ENCODE peak calls at places on chromosome 22, in eight cellular contexts. One of them, this sample, is unnamed.

GRCh38 chr22:26461188-26461810 is 22.3 kb downstream of the HPS4 start:
- DNase-seq in DMS153: peak; percentile 10
- DNase-seq in stimulated activated CD4-positive, alpha-beta T cell treated with anti-CD3 and anti-CD28 coated beads, Interleukin-2, amount 100 ng/mL, for 4 hours: no peak
- DNase-seq in small intestine: peak; percentile 67
- DNase-seq in HS-5: no peak
- DNase-seq in nucleus accumbens: peak; percentile 79
- DNase-seq in CD4-positive, CD25-positive, alpha-beta regulatory T cell: peak; percentile 10
- DNase-seq in uterus: peak; percentile 44
- DNase-seq in this sample: no peak

GRCh38 chr22:20055144-20055543 is 24.9 kb upstream of the DGCR8 start:
- DNase-seq in DMS153: no peak
- DNase-seq in stimulated activated CD4-positive, alpha-beta T cell treated with anti-CD3 and anti-CD28 coated beads, Interleukin-2, amount 100 ng/mL, for 4 hours: no peak
- DNase-seq in small intestine: no peak
- DNase-seq in HS-5: no peak
- DNase-seq in nucleus accumbens: no peak
- DNase-seq in CD4-positive, CD25-positive, alpha-beta regulatory T cell: no peak
- DNase-seq in uterus: no peak
- DNase-seq in this sample: no peak

GRCh38 chr22:26714971-26715370 is 57.6 kb downstream of the MIAT start:
- DNase-seq in DMS153: no peak
- DNase-seq in stimulated activated CD4-positive, alpha-beta T cell treated with anti-CD3 and anti-CD28 coated beads, Interleukin-2, amount 100 ng/mL, for 4 hours: no peak
- DNase-seq in small intestine: no peak
- DNase-seq in HS-5: no peak
- DNase-seq in nucleus accumbens: peak; percentile 6
- DNase-seq in CD4-positive, CD25-positive, alpha-beta regulatory T cell: no peak
- DNase-seq in uterus: no peak
- DNase-seq in this sample: no peak

GRCh38 chr22:49627217-49628181 is 200.2 kb downstream of the BRD1 start:
- DNase-seq in DMS153: no peak
- DNase-seq in stimulated activated CD4-positive, alpha-beta T cell treated with anti-CD3 and anti-CD28 coated beads, Interleukin-2, amount 100 ng/mL, for 4 hours: no peak
- DNase-seq in small intestine: no peak
- DNase-seq in HS-5: no peak
- DNase-seq in nucleus accumbens: peak; percentile 5
- DNase-seq in CD4-positive, CD25-positive, alpha-beta regulatory T cell: no peak
- DNase-seq in uterus: no peak
- DNase-seq in this sample: no peak

GRCh38 chr22:39556970-39557811 is 13.4 kb upstream of the CACNA1I start:
- DNase-seq in DMS153: no peak
- DNase-seq in stimulated activated CD4-positive, alpha-beta T cell treated with anti-CD3 and anti-CD28 coated beads, Interleukin-2, amount 100 ng/mL, for 4 hours: peak; percentile 55
- DNase-seq in small intestine: no peak
- DNase-seq in HS-5: no peak
- DNase-seq in nucleus accumbens: peak; percentile 67
- DNase-seq in CD4-positive, CD25-positive, alpha-beta regulatory T cell: peak; percentile 36
- DNase-seq in uterus: no peak
- DNase-seq in this sample: peak; percentile 33

GRCh38 chr22:17035246-17035645 is 27.2 kb upstream of the GAB4 start:
- DNase-seq in DMS153: peak; percentile 64
- DNase-seq in stimulated activated CD4-positive, alpha-beta T cell treated with anti-CD3 and anti-CD28 coated beads, Interleukin-2, amount 100 ng/mL, for 4 hours: no peak
- DNase-seq in small intestine: no peak
- DNase-seq in HS-5: no peak
- DNase-seq in nucleus accumbens: peak; percentile 20
- DNase-seq in CD4-positive, CD25-positive, alpha-beta regulatory T cell: no peak
- DNase-seq in uterus: no peak
- DNase-seq in this sample: no peak

GRCh38 chr22:50313021-50313420 is 5.6 kb upstream of the PLXNB2 start:
- DNase-seq in DMS153: no peak
- DNase-seq in stimulated activated CD4-positive, alpha-beta T cell treated with anti-CD3 and anti-CD28 coated beads, Interleukin-2, amount 100 ng/mL, for 4 hours: no peak
- DNase-seq in small intestine: no peak
- DNase-seq in HS-5: no peak
- DNase-seq in nucleus accumbens: no peak
- DNase-seq in CD4-positive, CD25-positive, alpha-beta regulatory T cell: no peak
- DNase-seq in uterus: no peak
- DNase-seq in this sample: no peak

GRCh38 chr22:48256776-48257689 is 1494.6 kb downstream of the TBC1D22A start:
- DNase-seq in DMS153: no peak
- DNase-seq in stimulated activated CD4-positive, alpha-beta T cell treated with anti-CD3 and anti-CD28 coated beads, Interleukin-2, amount 100 ng/mL, for 4 hours: no peak
- DNase-seq in small intestine: no peak
- DNase-seq in HS-5: no peak
- DNase-seq in nucleus accumbens: no peak
- DNase-seq in CD4-positive, CD25-positive, alpha-beta regulatory T cell: no peak
- DNase-seq in uterus: no peak
- DNase-seq in this sample: no peak

GRCh38 chr22:25628494-25628893 is 64.0 kb downstream of the GRK3 start:
- DNase-seq in DMS153: peak; percentile 97
- DNase-seq in stimulated activated CD4-positive, alpha-beta T cell treated with anti-CD3 and anti-CD28 coated beads, Interleukin-2, amount 100 ng/mL, for 4 hours: no peak
- DNase-seq in small intestine: no peak
- DNase-seq in HS-5: no peak
- DNase-seq in nucleus accumbens: no peak
- DNase-seq in CD4-positive, CD25-positive, alpha-beta regulatory T cell: no peak
- DNase-seq in uterus: no peak
- DNase-seq in this sample: no peak

GRCh38 chr22:44638966-44639739 is 62.9 kb upstream of the PRR5 start:
- DNase-seq in DMS153: no peak
- DNase-seq in stimulated activated CD4-positive, alpha-beta T cell treated with anti-CD3 and anti-CD28 coated beads, Interleukin-2, amount 100 ng/mL, for 4 hours: no peak
- DNase-seq in small intestine: no peak
- DNase-seq in HS-5: no peak
- DNase-seq in nucleus accumbens: peak; percentile 62
- DNase-seq in CD4-positive, CD25-positive, alpha-beta regulatory T cell: no peak
- DNase-seq in uterus: no peak
- DNase-seq in this sample: peak; percentile 48

GRCh38 chr22:39452740-39453040 is 4.1 kb upstream of the MGAT3 start:
- DNase-seq in DMS153: no peak
- DNase-seq in stimulated activated CD4-positive, alpha-beta T cell treated with anti-CD3 and anti-CD28 coated beads, Interleukin-2, amount 100 ng/mL, for 4 hours: no peak
- DNase-seq in small intestine: no peak
- DNase-seq in HS-5: no peak
- DNase-seq in nucleus accumbens: no peak
- DNase-seq in CD4-positive, CD25-positive, alpha-beta regulatory T cell: no peak
- DNase-seq in uterus: no peak
- DNase-seq in this sample: no peak

GRCh38 chr22:42829311-42829710 is 27.8 kb downstream of the ARFGAP3 start:
- DNase-seq in DMS153: no peak
- DNase-seq in stimulated activated CD4-positive, alpha-beta T cell treated with anti-CD3 and anti-CD28 coated beads, Interleukin-2, amount 100 ng/mL, for 4 hours: no peak
- DNase-seq in small intestine: no peak
- DNase-seq in HS-5: no peak
- DNase-seq in nucleus accumbens: no peak
- DNase-seq in CD4-positive, CD25-positive, alpha-beta regulatory T cell: no peak
- DNase-seq in uterus: no peak
- DNase-seq in this sample: no peak

GRCh38 chr22:35824256-35824655 is 106.6 kb downstream of the APOL5 start:
- DNase-seq in DMS153: no peak
- DNase-seq in stimulated activated CD4-positive, alpha-beta T cell treated with anti-CD3 and anti-CD28 coated beads, Interleukin-2, amount 100 ng/mL, for 4 hours: no peak
- DNase-seq in small intestine: peak; percentile 77
- DNase-seq in HS-5: no peak
- DNase-seq in nucleus accumbens: no peak
- DNase-seq in CD4-positive, CD25-positive, alpha-beta regulatory T cell: no peak
- DNase-seq in uterus: no peak
- DNase-seq in this sample: no peak

GRCh38 chr22:37157516-37158289 is 8.0 kb upstream of the IL2RB start:
- DNase-seq in DMS153: no peak
- DNase-seq in stimulated activated CD4-positive, alpha-beta T cell treated with anti-CD3 and anti-CD28 coated beads, Interleukin-2, amount 100 ng/mL, for 4 hours: no peak
- DNase-seq in small intestine: no peak
- DNase-seq in HS-5: no peak
- DNase-seq in nucleus accumbens: no peak
- DNase-seq in CD4-positive, CD25-positive, alpha-beta regulatory T cell: no peak
- DNase-seq in uterus: no peak
- DNase-seq in this sample: no peak

GRCh38 chr22:50169774-50170341 is 673 bp upstream of the PANX2 start:
- DNase-seq in DMS153: no peak
- DNase-seq in stimulated activated CD4-positive, alpha-beta T cell treated with anti-CD3 and anti-CD28 coated beads, Interleukin-2, amount 100 ng/mL, for 4 hours: peak; percentile 53
- DNase-seq in small intestine: no peak
- DNase-seq in HS-5: no peak
- DNase-seq in nucleus accumbens: no peak
- DNase-seq in CD4-positive, CD25-positive, alpha-beta regulatory T cell: no peak
- DNase-seq in uterus: no peak
- DNase-seq in this sample: no peak

GRCh38 chr22:29377979-29378378 is 10.4 kb downstream of the AP1B1 start:
- DNase-seq in DMS153: peak; percentile 37
- DNase-seq in stimulated activated CD4-positive, alpha-beta T cell treated with anti-CD3 and anti-CD28 coated beads, Interleukin-2, amount 100 ng/mL, for 4 hours: no peak
- DNase-seq in small intestine: no peak
- DNase-seq in HS-5: no peak
- DNase-seq in nucleus accumbens: no peak
- DNase-seq in CD4-positive, CD25-positive, alpha-beta regulatory T cell: no peak
- DNase-seq in uterus: no peak
- DNase-seq in this sample: no peak

GRCh38 chr22:44179989-44180705 is 578 bp upstream of the PARVG start:
- DNase-seq in DMS153: no peak
- DNase-seq in stimulated activated CD4-positive, alpha-beta T cell treated with anti-CD3 and anti-CD28 coated beads, Interleukin-2, amount 100 ng/mL, for 4 hours: no peak
- DNase-seq in small intestine: no peak
- DNase-seq in HS-5: no peak
- DNase-seq in nucleus accumbens: no peak
- DNase-seq in CD4-positive, CD25-positive, alpha-beta regulatory T cell: no peak
- DNase-seq in uterus: no peak
- DNase-seq in this sample: no peak

GRCh38 chr22:47294222-47294532 is 531.7 kb downstream of the TBC1D22A start:
- DNase-seq in DMS153: no peak
- DNase-seq in stimulated activated CD4-positive, alpha-beta T cell treated with anti-CD3 and anti-CD28 coated beads, Interleukin-2, amount 100 ng/mL, for 4 hours: no peak
- DNase-seq in small intestine: no peak
- DNase-seq in HS-5: no peak
- DNase-seq in nucleus accumbens: no peak
- DNase-seq in CD4-positive, CD25-positive, alpha-beta regulatory T cell: no peak
- DNase-seq in uterus: no peak
- DNase-seq in this sample: no peak

GRCh38 chr22:44586337-44586990 is 88.4 kb upstream of the RTL6 start:
- DNase-seq in DMS153: peak; percentile 68
- DNase-seq in stimulated activated CD4-positive, alpha-beta T cell treated with anti-CD3 and anti-CD28 coated beads, Interleukin-2, amount 100 ng/mL, for 4 hours: no peak
- DNase-seq in small intestine: no peak
- DNase-seq in HS-5: no peak
- DNase-seq in nucleus accumbens: no peak
- DNase-seq in CD4-positive, CD25-positive, alpha-beta regulatory T cell: no peak
- DNase-seq in uterus: no peak
- DNase-seq in this sample: no peak

GRCh38 chr22:19770349-19771220 is 10.0 kb downstream of the TBX1 start:
- DNase-seq in DMS153: no peak
- DNase-seq in stimulated activated CD4-positive, alpha-beta T cell treated with anti-CD3 and anti-CD28 coated beads, Interleukin-2, amount 100 ng/mL, for 4 hours: no peak
- DNase-seq in small intestine: no peak
- DNase-seq in HS-5: no peak
- DNase-seq in nucleus accumbens: no peak
- DNase-seq in CD4-positive, CD25-positive, alpha-beta regulatory T cell: no peak
- DNase-seq in uterus: no peak
- DNase-seq in this sample: no peak

GRCh38 chr22:47366026-47366767 is 603.7 kb downstream of the TBC1D22A start:
- DNase-seq in DMS153: no peak
- DNase-seq in stimulated activated CD4-positive, alpha-beta T cell treated with anti-CD3 and anti-CD28 coated beads, Interleukin-2, amount 100 ng/mL, for 4 hours: no peak
- DNase-seq in small intestine: no peak
- DNase-seq in HS-5: no peak
- DNase-seq in nucleus accumbens: no peak
- DNase-seq in CD4-positive, CD25-positive, alpha-beta regulatory T cell: no peak
- DNase-seq in uterus: no peak
- DNase-seq in this sample: no peak

GRCh38 chr22:39731481-39731880 is 160.9 kb downstream of the CACNA1I start:
- DNase-seq in DMS153: no peak
- DNase-seq in stimulated activated CD4-positive, alpha-beta T cell treated with anti-CD3 and anti-CD28 coated beads, Interleukin-2, amount 100 ng/mL, for 4 hours: no peak
- DNase-seq in small intestine: no peak
- DNase-seq in HS-5: no peak
- DNase-seq in nucleus accumbens: no peak
- DNase-seq in CD4-positive, CD25-positive, alpha-beta regulatory T cell: no peak
- DNase-seq in uterus: no peak
- DNase-seq in this sample: no peak

GRCh38 chr22:36249160-36249559 is 3.8 kb upstream of the APOL1 start:
- DNase-seq in DMS153: no peak
- DNase-seq in stimulated activated CD4-positive, alpha-beta T cell treated with anti-CD3 and anti-CD28 coated beads, Interleukin-2, amount 100 ng/mL, for 4 hours: no peak
- DNase-seq in small intestine: no peak
- DNase-seq in HS-5: no peak
- DNase-seq in nucleus accumbens: no peak
- DNase-seq in CD4-positive, CD25-positive, alpha-beta regulatory T cell: no peak
- DNase-seq in uterus: no peak
- DNase-seq in this sample: no peak

GRCh38 chr22:41382098-41382578 is 396 bp downstream of the TEF start:
- DNase-seq in DMS153: no peak
- DNase-seq in stimulated activated CD4-positive, alpha-beta T cell treated with anti-CD3 and anti-CD28 coated beads, Interleukin-2, amount 100 ng/mL, for 4 hours: peak; percentile 42
- DNase-seq in small intestine: peak; percentile 48
- DNase-seq in HS-5: no peak
- DNase-seq in nucleus accumbens: peak; percentile 85
- DNase-seq in CD4-positive, CD25-positive, alpha-beta regulatory T cell: peak; percentile 61
- DNase-seq in uterus: peak; percentile 83
- DNase-seq in this sample: peak; percentile 70

GRCh38 chr22:34858026-34858425 is 207.9 kb upstream of the ISX start:
- DNase-seq in DMS153: no peak
- DNase-seq in stimulated activated CD4-positive, alpha-beta T cell treated with anti-CD3 and anti-CD28 coated beads, Interleukin-2, amount 100 ng/mL, for 4 hours: no peak
- DNase-seq in small intestine: no peak
- DNase-seq in HS-5: no peak
- DNase-seq in nucleus accumbens: no peak
- DNase-seq in CD4-positive, CD25-positive, alpha-beta regulatory T cell: no peak
- DNase-seq in uterus: no peak
- DNase-seq in this sample: no peak

GRCh38 chr22:20203142-20204099 is 52.6 kb upstream of the CCDC188 start:
- DNase-seq in DMS153: no peak
- DNase-seq in stimulated activated CD4-positive, alpha-beta T cell treated with anti-CD3 and anti-CD28 coated beads, Interleukin-2, amount 100 ng/mL, for 4 hours: no peak
- DNase-seq in small intestine: peak; percentile 98
- DNase-seq in HS-5: peak; percentile 34
- DNase-seq in nucleus accumbens: no peak
- DNase-seq in CD4-positive, CD25-positive, alpha-beta regulatory T cell: no peak
- DNase-seq in uterus: no peak
- DNase-seq in this sample: no peak

GRCh38 chr22:19447388-19448075 is at the start of gene C22orf39:
- DNase-seq in DMS153: peak; percentile 91
- DNase-seq in stimulated activated CD4-positive, alpha-beta T cell treated with anti-CD3 and anti-CD28 coated beads, Interleukin-2, amount 100 ng/mL, for 4 hours: peak; percentile 83
- DNase-seq in small intestine: peak; percentile 95
- DNase-seq in HS-5: peak; percentile 63
- DNase-seq in nucleus accumbens: peak; percentile 97
- DNase-seq in CD4-positive, CD25-positive, alpha-beta regulatory T cell: peak; percentile 92
- DNase-seq in uterus: peak; percentile 90
- DNase-seq in this sample: peak; percentile 79

GRCh38 chr22:20606041-20606783 is 98.8 kb downstream of the MED15 start:
- DNase-seq in DMS153: peak; percentile 70
- DNase-seq in stimulated activated CD4-positive, alpha-beta T cell treated with anti-CD3 and anti-CD28 coated beads, Interleukin-2, amount 100 ng/mL, for 4 hours: peak; percentile 54
- DNase-seq in small intestine: peak; percentile 79
- DNase-seq in HS-5: no peak
- DNase-seq in nucleus accumbens: peak; percentile 50
- DNase-seq in CD4-positive, CD25-positive, alpha-beta regulatory T cell: peak; percentile 64
- DNase-seq in uterus: no peak
- DNase-seq in this sample: no peak

GRCh38 chr22:22691716-22692701 is 47.6 kb downstream of the GGTLC2 start:
- DNase-seq in DMS153: no peak
- DNase-seq in stimulated activated CD4-positive, alpha-beta T cell treated with anti-CD3 and anti-CD28 coated beads, Interleukin-2, amount 100 ng/mL, for 4 hours: no peak
- DNase-seq in small intestine: no peak
- DNase-seq in HS-5: no peak
- DNase-seq in nucleus accumbens: no peak
- DNase-seq in CD4-positive, CD25-positive, alpha-beta regulatory T cell: no peak
- DNase-seq in uterus: no peak
- DNase-seq in this sample: no peak

GRCh38 chr22:50340157-50340879 is 2.8 kb upstream of the PPP6R2 start:
- DNase-seq in DMS153: no peak
- DNase-seq in stimulated activated CD4-positive, alpha-beta T cell treated with anti-CD3 and anti-CD28 coated beads, Interleukin-2, amount 100 ng/mL, for 4 hours: no peak
- DNase-seq in small intestine: no peak
- DNase-seq in HS-5: no peak
- DNase-seq in nucleus accumbens: no peak
- DNase-seq in CD4-positive, CD25-positive, alpha-beta regulatory T cell: no peak
- DNase-seq in uterus: no peak
- DNase-seq in this sample: no peak

GRCh38 chr22:33302049-33302545 is 243.9 kb upstream of the SYN3 start:
- DNase-seq in DMS153: peak; percentile 74
- DNase-seq in stimulated activated CD4-positive, alpha-beta T cell treated with anti-CD3 and anti-CD28 coated beads, Interleukin-2, amount 100 ng/mL, for 4 hours: peak; percentile 1
- DNase-seq in small intestine: peak; percentile 76
- DNase-seq in HS-5: no peak
- DNase-seq in nucleus accumbens: peak; percentile 93
- DNase-seq in CD4-positive, CD25-positive, alpha-beta regulatory T cell: no peak
- DNase-seq in uterus: peak; percentile 80
- DNase-seq in this sample: no peak